ENCODE peak calls at places on chromosomes 3 and 15, in eight cellular contexts. One of them, this sample, is unnamed.

GRCh38 chr15:89101302-89102191 is 13.3 kb downstream of the ABHD2 start:
- DNase-seq in tibial artery: peak; percentile 95
- DNase-seq in HL-60: no peak
- DNase-seq in heart left ventricle: peak; percentile 77
- DNase-seq in IMR-90: peak; percentile 100
- DNase-seq in A549: peak; percentile 97
- DNase-seq in bronchial epithelial cell: peak; percentile 99
- DNase-seq in Caco-2: peak; percentile 57
- DNase-seq in this sample: peak; percentile 97

GRCh38 chr15:67064607-67065530 is 533 bp upstream of the SMAD3 start:
- DNase-seq in tibial artery: no peak
- DNase-seq in HL-60: no peak
- DNase-seq in heart left ventricle: no peak
- DNase-seq in IMR-90: no peak
- DNase-seq in A549: no peak
- DNase-seq in bronchial epithelial cell: no peak
- DNase-seq in Caco-2: peak; percentile 76
- DNase-seq in this sample: peak; percentile 56

GRCh38 chr15:91706366-91707032 is 147.0 kb upstream of the SLCO3A1 start:
- DNase-seq in tibial artery: peak; percentile 83
- DNase-seq in HL-60: peak; percentile 83
- DNase-seq in heart left ventricle: peak; percentile 74
- DNase-seq in IMR-90: peak; percentile 63
- DNase-seq in A549: peak; percentile 63
- DNase-seq in bronchial epithelial cell: peak; percentile 75
- DNase-seq in Caco-2: peak; percentile 53
- DNase-seq in this sample: peak; percentile 73

GRCh38 chr3:64088408-64089136 is 65.3 kb upstream of the PSMD6 start:
- DNase-seq in tibial artery: no peak
- DNase-seq in HL-60: no peak
- DNase-seq in heart left ventricle: no peak
- DNase-seq in IMR-90: no peak
- DNase-seq in A549: no peak
- DNase-seq in bronchial epithelial cell: no peak
- DNase-seq in Caco-2: no peak
- DNase-seq in this sample: no peak

GRCh38 chr3:10715886-10716285 is 100.1 kb upstream of the SLC6A11 start:
- DNase-seq in tibial artery: no peak
- DNase-seq in HL-60: no peak
- DNase-seq in heart left ventricle: no peak
- DNase-seq in IMR-90: no peak
- DNase-seq in A549: no peak
- DNase-seq in bronchial epithelial cell: no peak
- DNase-seq in Caco-2: no peak
- DNase-seq in this sample: no peak

GRCh38 chr15:95284487-95284886 is 1046.0 kb upstream of the NR2F2 start:
- DNase-seq in tibial artery: no peak
- DNase-seq in HL-60: no peak
- DNase-seq in heart left ventricle: no peak
- DNase-seq in IMR-90: no peak
- DNase-seq in A549: no peak
- DNase-seq in bronchial epithelial cell: no peak
- DNase-seq in Caco-2: no peak
- DNase-seq in this sample: no peak

GRCh38 chr3:4633078-4634004 is 140.2 kb downstream of the ITPR1 start:
- DNase-seq in tibial artery: no peak
- DNase-seq in HL-60: peak; percentile 44
- DNase-seq in heart left ventricle: no peak
- DNase-seq in IMR-90: peak; percentile 72
- DNase-seq in A549: peak; percentile 69
- DNase-seq in bronchial epithelial cell: peak; percentile 72
- DNase-seq in Caco-2: no peak
- DNase-seq in this sample: peak; percentile 83

GRCh38 chr3:12268050-12268449 is 20.8 kb upstream of the PPARG start:
- DNase-seq in tibial artery: no peak
- DNase-seq in HL-60: no peak
- DNase-seq in heart left ventricle: no peak
- DNase-seq in IMR-90: no peak
- DNase-seq in A549: no peak
- DNase-seq in bronchial epithelial cell: no peak
- DNase-seq in Caco-2: no peak
- DNase-seq in this sample: no peak

GRCh38 chr3:140265269-140265668 is 330.3 kb downstream of the CLSTN2 start:
- DNase-seq in tibial artery: no peak
- DNase-seq in HL-60: no peak
- DNase-seq in heart left ventricle: no peak
- DNase-seq in IMR-90: no peak
- DNase-seq in A549: no peak
- DNase-seq in bronchial epithelial cell: no peak
- DNase-seq in Caco-2: no peak
- DNase-seq in this sample: no peak

GRCh38 chr3:14598143-14598569 is 53.4 kb upstream of the CCDC174 start:
- DNase-seq in tibial artery: peak; percentile 11
- DNase-seq in HL-60: peak; percentile 21
- DNase-seq in heart left ventricle: no peak
- DNase-seq in IMR-90: peak; percentile 39
- DNase-seq in A549: peak; percentile 43
- DNase-seq in bronchial epithelial cell: peak; percentile 28
- DNase-seq in Caco-2: peak; percentile 55
- DNase-seq in this sample: peak; percentile 48

GRCh38 chr3:190017575-190018288 is 103.0 kb downstream of the P3H2 start:
- DNase-seq in tibial artery: no peak
- DNase-seq in HL-60: no peak
- DNase-seq in heart left ventricle: no peak
- DNase-seq in IMR-90: peak; percentile 84
- DNase-seq in A549: no peak
- DNase-seq in bronchial epithelial cell: peak; percentile 85
- DNase-seq in Caco-2: no peak
- DNase-seq in this sample: peak; percentile 84

GRCh38 chr15:23877502-23878412 is 190.7 kb upstream of the NDN start:
- DNase-seq in tibial artery: no peak
- DNase-seq in HL-60: peak; percentile 27
- DNase-seq in heart left ventricle: peak; percentile 42
- DNase-seq in IMR-90: no peak
- DNase-seq in A549: peak; percentile 55
- DNase-seq in bronchial epithelial cell: no peak
- DNase-seq in Caco-2: peak; percentile 60
- DNase-seq in this sample: no peak

GRCh38 chr3:151282921-151283320 is 4.6 kb upstream of the P2RY14 start:
- DNase-seq in tibial artery: no peak
- DNase-seq in HL-60: peak; percentile 27
- DNase-seq in heart left ventricle: no peak
- DNase-seq in IMR-90: peak; percentile 83
- DNase-seq in A549: peak; percentile 60
- DNase-seq in bronchial epithelial cell: peak; percentile 80
- DNase-seq in Caco-2: no peak
- DNase-seq in this sample: peak; percentile 79

GRCh38 chr3:144770813-144771400 is 799.3 kb downstream of the DIPK2A start:
- DNase-seq in tibial artery: no peak
- DNase-seq in HL-60: no peak
- DNase-seq in heart left ventricle: no peak
- DNase-seq in IMR-90: peak; percentile 38
- DNase-seq in A549: no peak
- DNase-seq in bronchial epithelial cell: peak; percentile 28
- DNase-seq in Caco-2: no peak
- DNase-seq in this sample: peak; percentile 66

GRCh38 chr3:149243540-149243939 is 21.9 kb upstream of the CP start:
- DNase-seq in tibial artery: no peak
- DNase-seq in HL-60: no peak
- DNase-seq in heart left ventricle: no peak
- DNase-seq in IMR-90: no peak
- DNase-seq in A549: no peak
- DNase-seq in bronchial epithelial cell: no peak
- DNase-seq in Caco-2: no peak
- DNase-seq in this sample: no peak

GRCh38 chr3:185988816-185989175 is 51.0 kb upstream of the TRA2B start:
- DNase-seq in tibial artery: no peak
- DNase-seq in HL-60: no peak
- DNase-seq in heart left ventricle: no peak
- DNase-seq in IMR-90: peak; percentile 23
- DNase-seq in A549: no peak
- DNase-seq in bronchial epithelial cell: no peak
- DNase-seq in Caco-2: no peak
- DNase-seq in this sample: no peak

GRCh38 chr15:66981746-66982145 is 83.7 kb upstream of the SMAD3 start:
- DNase-seq in tibial artery: no peak
- DNase-seq in HL-60: no peak
- DNase-seq in heart left ventricle: no peak
- DNase-seq in IMR-90: no peak
- DNase-seq in A549: no peak
- DNase-seq in bronchial epithelial cell: no peak
- DNase-seq in Caco-2: no peak
- DNase-seq in this sample: no peak

GRCh38 chr3:189368384-189368783 is 196.6 kb downstream of the TPRG1 start:
- DNase-seq in tibial artery: no peak
- DNase-seq in HL-60: no peak
- DNase-seq in heart left ventricle: no peak
- DNase-seq in IMR-90: no peak
- DNase-seq in A549: no peak
- DNase-seq in bronchial epithelial cell: no peak
- DNase-seq in Caco-2: no peak
- DNase-seq in this sample: no peak

GRCh38 chr3:52006017-52006819 is 10.5 kb upstream of the RPL29 start:
- DNase-seq in tibial artery: no peak
- DNase-seq in HL-60: peak; percentile 38
- DNase-seq in heart left ventricle: no peak
- DNase-seq in IMR-90: no peak
- DNase-seq in A549: no peak
- DNase-seq in bronchial epithelial cell: no peak
- DNase-seq in Caco-2: no peak
- DNase-seq in this sample: no peak
- H3K4me3 ChIP-seq in tibial artery: no peak overlapping the region
- H3K4me3 ChIP-seq in HL-60: no peak overlapping the region
- H3K4me3 ChIP-seq in heart left ventricle: peak overlapping the region; percentile 8
- H3K4me3 ChIP-seq in IMR-90: no peak overlapping the region
- H3K4me3 ChIP-seq in A549: no peak overlapping the region
- H3K4me3 ChIP-seq in bronchial epithelial cell: no peak overlapping the region
- H3K4me3 ChIP-seq in Caco-2: no peak overlapping the region
- H3K4me3 ChIP-seq in this sample: no peak overlapping the region

GRCh38 chr3:154422694-154423093 is 7.3 kb downstream of the GPR149 start:
- DNase-seq in tibial artery: no peak
- DNase-seq in HL-60: no peak
- DNase-seq in heart left ventricle: no peak
- DNase-seq in IMR-90: no peak
- DNase-seq in A549: no peak
- DNase-seq in bronchial epithelial cell: no peak
- DNase-seq in Caco-2: no peak
- DNase-seq in this sample: no peak

GRCh38 chr3:154431043-154431442 is 1.1 kb upstream of the GPR149 start:
- DNase-seq in tibial artery: no peak
- DNase-seq in HL-60: no peak
- DNase-seq in heart left ventricle: no peak
- DNase-seq in IMR-90: no peak
- DNase-seq in A549: no peak
- DNase-seq in bronchial epithelial cell: peak; percentile 47
- DNase-seq in Caco-2: no peak
- DNase-seq in this sample: no peak

GRCh38 chr3:154427685-154428291 is 2.2 kb downstream of the GPR149 start:
- DNase-seq in tibial artery: no peak
- DNase-seq in HL-60: no peak
- DNase-seq in heart left ventricle: no peak
- DNase-seq in IMR-90: no peak
- DNase-seq in A549: no peak
- DNase-seq in bronchial epithelial cell: no peak
- DNase-seq in Caco-2: no peak
- DNase-seq in this sample: no peak

GRCh38 chr3:154430014-154430413 is at the start of gene GPR149:
- DNase-seq in tibial artery: no peak
- DNase-seq in HL-60: no peak
- DNase-seq in heart left ventricle: no peak
- DNase-seq in IMR-90: no peak
- DNase-seq in A549: no peak
- DNase-seq in bronchial epithelial cell: peak; percentile 53
- DNase-seq in Caco-2: peak; percentile 51
- DNase-seq in this sample: peak; percentile 56

GRCh38 chr3:154428369-154429206 is 1.4 kb downstream of the GPR149 start:
- DNase-seq in tibial artery: no peak
- DNase-seq in HL-60: no peak
- DNase-seq in heart left ventricle: no peak
- DNase-seq in IMR-90: no peak
- DNase-seq in A549: no peak
- DNase-seq in bronchial epithelial cell: no peak
- DNase-seq in Caco-2: no peak
- DNase-seq in this sample: no peak
- TF ChIP-seq CTCF in tibial artery: no peak
- TF ChIP-seq CTCF in HL-60: no peak
- TF ChIP-seq CTCF in heart left ventricle: no peak
- TF ChIP-seq CTCF in IMR-90: no peak
- TF ChIP-seq CTCF in A549: no peak
- TF ChIP-seq CTCF in bronchial epithelial cell: no peak
- TF ChIP-seq CTCF in Caco-2: no peak
- TF ChIP-seq CTCF in this sample: no peak

GRCh38 chr3:50153782-50154475 is 1.2 kb upstream of the SEMA3F start:
- DNase-seq in tibial artery: no peak
- DNase-seq in HL-60: no peak
- DNase-seq in heart left ventricle: no peak
- DNase-seq in IMR-90: no peak
- DNase-seq in A549: no peak
- DNase-seq in bronchial epithelial cell: no peak
- DNase-seq in Caco-2: no peak
- DNase-seq in this sample: no peak
- H3K4me3 ChIP-seq in tibial artery: peak overlapping the region; percentile 54
- H3K4me3 ChIP-seq in HL-60: no peak overlapping the region
- H3K4me3 ChIP-seq in heart left ventricle: peak overlapping the region; percentile 62
- H3K4me3 ChIP-seq in IMR-90: no peak overlapping the region
- H3K4me3 ChIP-seq in A549: peak overlapping the region; percentile 74
- H3K4me3 ChIP-seq in bronchial epithelial cell: peak overlapping the region; percentile 70
- H3K4me3 ChIP-seq in Caco-2: peak overlapping the region; percentile 70
- H3K4me3 ChIP-seq in this sample: no peak overlapping the region

GRCh38 chr3:193592841-193593665 is at the start of gene OPA1:
- DNase-seq in tibial artery: peak; percentile 99
- DNase-seq in HL-60: peak; percentile 97
- DNase-seq in heart left ventricle: peak; percentile 99
- DNase-seq in IMR-90: peak; percentile 99
- DNase-seq in A549: peak; percentile 91
- DNase-seq in bronchial epithelial cell: peak; percentile 95
- DNase-seq in Caco-2: peak; percentile 99
- DNase-seq in this sample: peak; percentile 99
- TF ChIP-seq CTCF in tibial artery: no peak
- TF ChIP-seq CTCF in HL-60: no peak
- TF ChIP-seq CTCF in heart left ventricle: no peak
- TF ChIP-seq CTCF in IMR-90: peak; percentile 28
- TF ChIP-seq CTCF in A549: no peak
- TF ChIP-seq CTCF in bronchial epithelial cell: peak; percentile 20
- TF ChIP-seq CTCF in Caco-2: no peak
- TF ChIP-seq CTCF in this sample: no peak

This sample was measured in cardiac fibroblast.